ENCODE peak calls at places on chromosome 16, in four cellular contexts. One of them, this sample, is unnamed.

GRCh38 chr16:73054131-73054496 is 6.2 kb upstream of the ZFHX3 start:
- DNase-seq in SK-N-SH: peak
- DNase-seq in neural progenitor cell: no peak
- DNase-seq in hepatocyte: no peak
- DNase-seq in this sample: no peak

GRCh38 chr16:69928856-69929400 is 22.2 kb upstream of the CLEC18A start:
- DNase-seq in SK-N-SH: no peak
- DNase-seq in neural progenitor cell: no peak
- DNase-seq in hepatocyte: no peak
- DNase-seq in this sample: no peak

GRCh38 chr16:69852815-69853214 is 90.7 kb downstream of the WWP2 start:
- DNase-seq in SK-N-SH: no peak
- DNase-seq in neural progenitor cell: no peak
- DNase-seq in hepatocyte: no peak
- DNase-seq in this sample: no peak

GRCh38 chr16:67277294-67277998 is 1.9 kb upstream of the PLEKHG4 start:
- DNase-seq in SK-N-SH: no peak
- DNase-seq in neural progenitor cell: no peak
- DNase-seq in hepatocyte: peak
- DNase-seq in this sample: peak

GRCh38 chr16:969508-970378 is 1.0 kb downstream of the LMF1 start:
- DNase-seq in SK-N-SH: no peak
- DNase-seq in neural progenitor cell: no peak
- DNase-seq in hepatocyte: peak
- DNase-seq in this sample: no peak

GRCh38 chr16:86566966-86567700 is 504 bp downstream of the FOXC2 start:
- DNase-seq in SK-N-SH: no peak
- DNase-seq in neural progenitor cell: peak
- DNase-seq in hepatocyte: peak
- DNase-seq in this sample: no peak

GRCh38 chr16:12752159-12752558 is 51.5 kb downstream of the CPPED1 start:
- DNase-seq in SK-N-SH: peak
- DNase-seq in neural progenitor cell: no peak
- DNase-seq in hepatocyte: no peak
- DNase-seq in this sample: no peak

GRCh38 chr16:47847220-47847970 is 308.4 kb downstream of the ABCC12 start:
- DNase-seq in SK-N-SH: no peak
- DNase-seq in neural progenitor cell: no peak
- DNase-seq in hepatocyte: no peak
- DNase-seq in this sample: no peak

GRCh38 chr16:53159781-53160436 is 105.1 kb downstream of the CHD9 start:
- DNase-seq in SK-N-SH: peak
- DNase-seq in neural progenitor cell: peak
- DNase-seq in hepatocyte: peak
- DNase-seq in this sample: peak

GRCh38 chr16:574021-574760 is 4.4 kb downstream of the PIGQ start:
- DNase-seq in SK-N-SH: no peak
- DNase-seq in neural progenitor cell: no peak
- DNase-seq in hepatocyte: no peak
- DNase-seq in this sample: no peak

GRCh38 chr16:46743232-46743719 is 4.9 kb downstream of the MYLK3 start:
- DNase-seq in SK-N-SH: peak
- DNase-seq in neural progenitor cell: no peak
- DNase-seq in hepatocyte: no peak
- DNase-seq in this sample: no peak

GRCh38 chr16:1174477-1175357 is 21.8 kb downstream of the CACNA1H start:
- DNase-seq in SK-N-SH: no peak
- DNase-seq in neural progenitor cell: no peak
- DNase-seq in hepatocyte: no peak
- DNase-seq in this sample: peak

GRCh38 chr16:72561-73537 is at the start of gene RHBDF1:
- DNase-seq in SK-N-SH: peak
- DNase-seq in neural progenitor cell: peak
- DNase-seq in hepatocyte: peak
- DNase-seq in this sample: no peak

GRCh38 chr16:58029410-58029809 is 3.9 kb downstream of the MMP15 start:
- DNase-seq in SK-N-SH: no peak
- DNase-seq in neural progenitor cell: no peak
- DNase-seq in hepatocyte: no peak
- DNase-seq in this sample: no peak

GRCh38 chr16:68047987-68048386 is 24.9 kb downstream of the DUS2 start:
- DNase-seq in SK-N-SH: no peak
- DNase-seq in neural progenitor cell: no peak
- DNase-seq in hepatocyte: no peak
- DNase-seq in this sample: no peak

GRCh38 chr16:21646721-21647561 is 5.5 kb downstream of the IGSF6 start:
- DNase-seq in SK-N-SH: no peak
- DNase-seq in neural progenitor cell: no peak
- DNase-seq in hepatocyte: no peak
- DNase-seq in this sample: no peak

GRCh38 chr16:24748242-24748641 is 18.8 kb downstream of the TNRC6A start:
- DNase-seq in SK-N-SH: no peak
- DNase-seq in neural progenitor cell: no peak
- DNase-seq in hepatocyte: peak
- DNase-seq in this sample: no peak

GRCh38 chr16:11604783-11605563 is 18.3 kb upstream of the LITAF start:
- DNase-seq in SK-N-SH: no peak
- DNase-seq in neural progenitor cell: no peak
- DNase-seq in hepatocyte: peak
- DNase-seq in this sample: no peak
- H2AFZ ChIP-seq in SK-N-SH: no peak
- H2AFZ ChIP-seq in neural progenitor cell: peak
- H2AFZ ChIP-seq in hepatocyte: no peak
- H2AFZ ChIP-seq in this sample: no peak

DNA sequence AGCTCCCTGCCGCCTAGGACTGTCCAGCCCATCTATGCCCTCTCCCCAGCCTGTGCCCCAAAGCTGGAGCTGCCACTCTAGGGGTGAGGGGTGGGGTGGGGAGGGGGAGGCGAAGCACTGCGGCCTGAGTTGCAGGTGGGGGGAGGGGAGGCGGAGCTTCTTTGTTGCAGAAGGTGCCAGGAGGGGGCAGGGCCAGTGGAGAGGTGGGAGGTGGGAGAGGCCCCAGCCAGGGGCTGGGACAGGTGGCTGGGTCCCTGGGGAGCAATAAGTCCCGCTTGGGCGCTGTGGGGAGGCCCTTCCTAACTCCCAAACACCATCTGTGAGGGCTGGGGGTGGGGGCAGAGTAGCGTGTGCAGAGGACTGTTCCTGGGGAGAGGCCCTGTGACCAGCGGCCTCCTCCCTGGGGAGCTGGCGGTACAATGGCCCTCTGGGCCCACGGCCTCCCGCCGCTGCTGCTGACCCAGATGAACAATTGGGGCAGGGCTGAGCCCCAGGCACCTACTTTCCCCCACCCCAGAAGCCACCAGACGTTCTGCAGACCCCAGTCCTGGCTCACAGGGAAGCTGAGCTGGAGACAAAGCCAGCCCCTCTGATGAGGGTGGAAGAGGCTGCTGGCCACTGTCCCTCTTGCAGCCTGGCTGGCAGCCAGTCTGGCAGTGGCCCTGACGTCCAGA is 2.2 kb upstream of the NTN3 start:
- DNase-seq in SK-N-SH: peak
- DNase-seq in neural progenitor cell: peak
- DNase-seq in hepatocyte: no peak
- DNase-seq in this sample: no peak
- H2AFZ ChIP-seq in SK-N-SH: no peak
- H2AFZ ChIP-seq in neural progenitor cell: no peak
- H2AFZ ChIP-seq in hepatocyte: no peak
- H2AFZ ChIP-seq in this sample: no peak

GRCh38 chr16:23293016-23293415 is 9.1 kb upstream of the SCNN1B start:
- DNase-seq in SK-N-SH: no peak
- DNase-seq in neural progenitor cell: no peak
- DNase-seq in hepatocyte: no peak
- DNase-seq in this sample: no peak

GRCh38 chr16:23294260-23294659 is 7.8 kb upstream of the SCNN1B start:
- DNase-seq in SK-N-SH: no peak
- DNase-seq in neural progenitor cell: no peak
- DNase-seq in hepatocyte: no peak
- DNase-seq in this sample: no peak

GRCh38 chr16:23301251-23302044 is 654 bp upstream of the SCNN1B start:
- DNase-seq in SK-N-SH: no peak
- DNase-seq in neural progenitor cell: no peak
- DNase-seq in hepatocyte: no peak
- DNase-seq in this sample: no peak

GRCh38 chr16:23298290-23298689 is 3.8 kb upstream of the SCNN1B start:
- DNase-seq in SK-N-SH: no peak
- DNase-seq in neural progenitor cell: no peak
- DNase-seq in hepatocyte: no peak
- DNase-seq in this sample: no peak

DNA sequence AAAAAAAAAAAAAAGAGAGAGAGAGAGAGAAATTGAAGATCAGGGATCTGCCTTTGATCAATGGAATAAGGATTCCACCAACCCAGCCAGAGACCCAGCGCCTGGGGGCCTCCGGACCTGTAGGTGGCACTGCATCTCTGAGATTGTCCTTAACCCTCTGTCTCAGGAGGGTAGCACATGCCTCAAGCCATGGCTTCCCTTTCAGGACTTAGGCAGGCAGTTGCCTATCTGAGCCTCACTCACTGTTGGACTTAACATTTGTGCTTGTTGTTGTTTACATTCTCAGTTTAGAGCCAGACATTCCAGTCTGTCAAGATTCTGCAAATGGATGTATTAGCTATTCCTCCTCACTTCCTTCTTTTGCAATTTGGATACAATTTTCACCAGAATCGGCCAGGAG is 5.1 kb upstream of the SCNN1B start:
- DNase-seq in SK-N-SH: peak
- DNase-seq in neural progenitor cell: peak
- DNase-seq in hepatocyte: no peak
- DNase-seq in this sample: peak
- H2AFZ ChIP-seq in SK-N-SH: no peak
- H2AFZ ChIP-seq in neural progenitor cell: peak
- H2AFZ ChIP-seq in hepatocyte: no peak
- H2AFZ ChIP-seq in this sample: peak

GRCh38 chr16:80852261-80852872 is 48.0 kb upstream of the CDYL2 start:
- DNase-seq in SK-N-SH: peak
- DNase-seq in neural progenitor cell: peak
- DNase-seq in hepatocyte: peak
- DNase-seq in this sample: peak
- H2AFZ ChIP-seq in SK-N-SH: no peak
- H2AFZ ChIP-seq in neural progenitor cell: no peak
- H2AFZ ChIP-seq in hepatocyte: no peak
- H2AFZ ChIP-seq in this sample: no peak

DNA sequence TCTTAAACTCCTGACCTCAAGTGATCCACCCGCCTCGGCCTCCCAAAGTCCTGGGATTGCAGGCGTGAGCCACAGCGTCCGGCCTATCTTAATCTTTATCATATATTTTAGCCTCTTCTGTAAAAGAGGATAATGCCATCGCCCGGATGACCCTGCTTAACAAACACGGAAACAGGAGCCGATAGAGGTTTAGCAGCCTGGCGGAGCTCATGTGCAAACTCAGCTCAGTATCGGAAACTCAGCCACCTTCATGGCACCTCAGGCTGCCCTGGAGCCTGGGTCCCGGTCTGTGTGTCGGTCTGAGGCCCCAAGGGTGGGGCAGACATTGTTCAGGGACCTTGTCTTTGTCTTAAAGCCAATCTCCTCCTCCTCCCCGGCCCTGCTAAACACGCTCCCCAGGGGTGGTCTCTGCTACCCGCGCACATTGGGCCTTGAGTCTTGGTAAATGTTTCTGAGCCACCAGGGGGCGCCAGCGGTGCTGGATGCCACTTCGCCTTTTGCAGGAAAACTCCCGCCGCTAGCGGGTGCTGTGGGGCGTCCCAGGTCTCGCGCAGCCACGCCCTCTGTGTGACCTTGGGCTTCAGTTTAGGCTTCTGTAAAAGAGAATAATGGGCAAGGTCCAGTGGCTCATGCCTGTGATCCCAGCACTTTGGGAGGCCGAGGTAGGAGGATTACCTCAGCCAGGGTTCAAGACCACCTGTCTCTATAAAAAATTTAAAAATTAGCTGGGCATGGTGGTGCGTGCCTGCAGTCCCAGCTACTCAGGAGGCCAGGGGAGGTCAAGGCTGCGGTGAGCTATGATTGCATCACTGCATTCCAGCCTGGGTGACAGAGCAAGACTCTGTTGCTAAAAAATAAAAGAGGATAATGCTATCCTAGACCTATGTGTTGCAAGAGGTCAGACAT is 2.7 kb downstream of the CETP start:
- DNase-seq in SK-N-SH: peak
- DNase-seq in neural progenitor cell: peak
- DNase-seq in hepatocyte: peak
- DNase-seq in this sample: peak
- H2AFZ ChIP-seq in SK-N-SH: no peak
- H2AFZ ChIP-seq in neural progenitor cell: peak
- H2AFZ ChIP-seq in hepatocyte: no peak
- H2AFZ ChIP-seq in this sample: peak

GRCh38 chr16:56356276-56357241 is 68.8 kb downstream of the AMFR start:
- DNase-seq in SK-N-SH: peak
- DNase-seq in neural progenitor cell: peak
- DNase-seq in hepatocyte: peak
- DNase-seq in this sample: peak
- H2AFZ ChIP-seq in SK-N-SH: peak
- H2AFZ ChIP-seq in neural progenitor cell: peak
- H2AFZ ChIP-seq in hepatocyte: peak
- H2AFZ ChIP-seq in this sample: peak

GRCh38 chr16:78007121-78007520 is 15.2 kb upstream of the CLEC3A start:
- DNase-seq in SK-N-SH: no peak
- DNase-seq in neural progenitor cell: no peak
- DNase-seq in hepatocyte: no peak
- DNase-seq in this sample: no peak

GRCh38 chr16:78004501-78004900 is 17.8 kb upstream of the CLEC3A start:
- DNase-seq in SK-N-SH: no peak
- DNase-seq in neural progenitor cell: no peak
- DNase-seq in hepatocyte: peak
- DNase-seq in this sample: no peak

GRCh38 chr16:78005881-78006280 is 16.5 kb upstream of the CLEC3A start:
- DNase-seq in SK-N-SH: no peak
- DNase-seq in neural progenitor cell: peak
- DNase-seq in hepatocyte: no peak
- DNase-seq in this sample: peak

GRCh38 chr16:77998350-77999023 is 23.9 kb upstream of the CLEC3A start:
- DNase-seq in SK-N-SH: no peak
- DNase-seq in neural progenitor cell: no peak
- DNase-seq in hepatocyte: no peak
- DNase-seq in this sample: no peak

DNA sequence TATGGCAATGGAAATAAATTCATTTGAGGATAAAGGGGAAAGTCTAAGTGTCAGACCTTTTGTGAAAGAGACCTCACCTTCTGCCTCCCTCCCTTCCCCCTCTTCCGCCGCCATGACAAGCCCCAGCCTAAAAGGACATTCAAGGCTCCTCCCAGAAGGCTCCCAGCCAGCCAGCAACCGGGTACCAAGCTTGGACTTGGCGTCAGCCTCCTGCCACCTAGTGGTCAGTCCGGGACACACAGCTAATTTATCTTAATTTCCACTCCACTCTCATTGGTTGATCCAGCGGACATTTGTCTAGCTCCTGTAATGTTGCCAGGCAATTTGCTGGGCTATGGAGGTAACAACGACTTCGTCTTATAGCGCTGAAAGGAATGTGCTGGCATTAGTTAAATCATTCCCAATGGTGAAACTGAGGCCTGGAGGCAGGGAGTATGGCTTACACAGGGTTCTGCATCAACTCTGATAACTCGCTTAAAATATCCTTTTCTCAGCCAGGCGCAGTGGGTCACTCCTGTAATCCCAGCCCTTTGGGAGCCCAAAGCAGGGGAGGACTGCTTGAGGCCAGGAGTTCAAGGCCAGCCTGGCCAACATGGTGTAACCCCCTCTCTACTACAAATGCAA is 19.3 kb upstream of the CLEC3A start:
- DNase-seq in SK-N-SH: peak
- DNase-seq in neural progenitor cell: peak
- DNase-seq in hepatocyte: peak
- DNase-seq in this sample: peak
- H2AFZ ChIP-seq in SK-N-SH: peak
- H2AFZ ChIP-seq in neural progenitor cell: peak
- H2AFZ ChIP-seq in hepatocyte: no peak
- H2AFZ ChIP-seq in this sample: peak